ENCODE peak calls at places on chromosomes 1 and 21, in nine cellular contexts. X is stimulated activated effector memory CD8-positive, alpha-beta T cell treated with anti-CD3 and anti-CD28 coated beads, Interleukin-12 subunit alpha, Interleukin-12 subunit beta, amount 100 ng/mL, for 72 hours; T is H54; Z is NCI-H1694; Y is NCI-H2107; E is iris pigment epithelial cell; Q is endodermal cell; N is non-pigmented ciliary epithelial cell; L is NCI-H1417. C is an unnamed sample.
A peak's percentile ranks its signal among the peaks of the same experiment; 100 is the strongest.

GRCh38 chr1:231814031-231814430 is 187.4 kb downstream of the DISC1 start:
- DNase-seq in E (no peak), L (no peak), Z (no peak), T (no peak), X (no peak), Q (no peak), Y (no peak), N (no peak), C (no peak)

GRCh38 chr21:26432410-26432809 is 140.7 kb downstream of the CYYR1 start:
- DNase-seq in Q (no peak), T (no peak), Z (no peak), Y (no peak), X (no peak), N (no peak), E (no peak), L (no peak), C (no peak)

GRCh38 chr1:3772027-3772714 is 378 bp upstream of the SMIM1 start:
- DNase-seq in Z (no peak), Y (no peak), N (no peak), X (peak; percentile 71), T (no peak), L (peak; percentile 67), E (peak; percentile 64), Q (peak; percentile 99), C (peak; percentile 93)

GRCh38 chr1:228342627-228343210 is 63.9 kb downstream of the TRIM11 start:
- DNase-seq in Z (no peak), L (no peak), N (no peak), X (no peak), E (no peak), T (no peak), Q (peak; percentile 28), Y (no peak), C (no peak)

GRCh38 chr1:226443439-226443838 is 35.5 kb upstream of the PARP1 start:
- DNase-seq in X (no peak), L (no peak), N (peak; percentile 36), T (peak; percentile 62), Z (no peak), Y (no peak), Q (peak; percentile 39), E (peak; percentile 69), C (peak; percentile 69)

GRCh38 chr21:45698493-45698947 is 55.0 kb downstream of the PCBP3 start:
- DNase-seq in Z (no peak), N (peak; percentile 83), Y (no peak), T (peak; percentile 21), Q (no peak), X (no peak), L (no peak), E (peak; percentile 97), C (peak; percentile 89)

GRCh38 chr21:15057290-15057689 is 7.5 kb downstream of the NRIP1 start:
- DNase-seq in L (no peak), Z (no peak), T (no peak), X (no peak), Y (no peak), E (no peak), Q (peak; percentile 64), N (no peak), C (no peak)

GRCh38 chr1:20358761-20359263 is 68.1 kb downstream of the VWA5B1 start:
- DNase-seq in Q (no peak), E (peak; percentile 56), Y (peak; percentile 15), N (no peak), L (peak; percentile 81), Z (peak; percentile 37), T (no peak), X (no peak), C (peak; percentile 51)

GRCh38 chr1:243409284-243409683 is 153.4 kb downstream of the SDCCAG8 start:
- DNase-seq in T (no peak), X (no peak), Y (no peak), N (no peak), L (no peak), Q (no peak), E (peak; percentile 28), Z (peak; percentile 100), C (no peak)

GRCh38 chr1:27539901-27540861 is 50.2 kb upstream of the WASF2 start:
- DNase-seq in E (no peak), Z (no peak), N (no peak), Y (no peak), L (peak; percentile 47), X (no peak), Q (no peak), T (peak; percentile 70), C (peak; percentile 87)

GRCh38 chr1:93707956-93708355 is 26.3 kb upstream of the BCAR3 start:
- DNase-seq in T (no peak), E (no peak), Y (no peak), X (no peak), Q (no peak), L (no peak), N (no peak), Z (no peak), C (no peak)

GRCh38 chr1:93713247-93713764 is 31.7 kb upstream of the BCAR3 start:
- DNase-seq in Y (no peak), X (no peak), T (no peak), Z (no peak), Q (no peak), N (no peak), E (no peak), L (no peak), C (peak; percentile 35)

GRCh38 chr21:33076600-33077329 is 6.8 kb downstream of the OLIG1 start:
- DNase-seq in L (no peak), X (no peak), Y (no peak), N (no peak), E (no peak), T (no peak), Z (no peak), Q (no peak), C (no peak)

GRCh38 chr1:208510192-208510952 is 266.2 kb upstream of the PLXNA2 start:
- DNase-seq in X (no peak), T (peak; percentile 5), E (peak; percentile 73), N (peak; percentile 68), Z (no peak), L (no peak), Y (no peak), Q (no peak), C (peak; percentile 88)

GRCh38 chr1:53765656-53766055 is 26.7 kb upstream of the GLIS1 start:
- DNase-seq in Z (no peak), E (peak; percentile 91), Y (no peak), Q (no peak), T (no peak), L (no peak), X (no peak), N (peak; percentile 57), C (peak; percentile 42)

GRCh38 chr1:9990944-9991343 is 6.1 kb upstream of the RBP7 start:
- DNase-seq in E (no peak), T (no peak), X (no peak), Z (no peak), Y (no peak), N (no peak), L (no peak), Q (no peak), C (no peak)

GRCh38 chr1:68624233-68624632 is 127.4 kb upstream of the DEPDC1 start:
- DNase-seq in L (no peak), N (no peak), Q (no peak), E (peak; percentile 15), T (peak; percentile 1), Z (no peak), Y (no peak), X (no peak), C (no peak)

GRCh38 chr1:153431427-153431826 is 15.1 kb downstream of the S100A7A start:
- DNase-seq in Z (no peak), Y (no peak), X (no peak), E (no peak), N (no peak), T (no peak), L (no peak), Q (no peak), C (no peak)

GRCh38 chr1:46002751-46003150 is 129.7 kb downstream of the PIK3R3 start:
- DNase-seq in Y (no peak), Z (no peak), X (no peak), N (no peak), L (no peak), T (no peak), Q (peak; percentile 28), E (no peak), C (no peak)

GRCh38 chr1:156727914-156728598 is at the start of gene METTL25B:
- DNase-seq in E (peak; percentile 81), L (peak; percentile 95), N (no peak), T (peak; percentile 74), Q (peak; percentile 92), X (peak; percentile 68), Z (peak; percentile 82), Y (peak; percentile 85), C (peak; percentile 84)

GRCh38 chr1:200909757-200910239 is 15.1 kb downstream of the INAVA start:
- DNase-seq in X (no peak), Z (no peak), Q (no peak), T (no peak), E (no peak), L (no peak), N (no peak), Y (no peak), C (no peak)

GRCh38 chr21:38470762-38471161 is 27.5 kb downstream of the ERG start:
- DNase-seq in X (no peak), Q (no peak), Y (no peak), T (no peak), Z (no peak), L (no peak), N (no peak), E (peak; percentile 41), C (peak; percentile 42)

GRCh38 chr1:172654535-172654934 is 4.4 kb upstream of the FASLG start:
- DNase-seq in N (peak; percentile 71), Q (no peak), Y (no peak), L (no peak), X (no peak), T (peak; percentile 29), E (peak; percentile 84), Z (no peak), C (peak; percentile 82)

GRCh38 chr1:156900019-156900718 is 6.7 kb downstream of the PEAR1 start:
- DNase-seq in L (no peak), Y (no peak), N (no peak), E (peak; percentile 94), Q (no peak), X (no peak), T (no peak), Z (no peak), C (no peak)

GRCh38 chr1:181392613-181393170 is 90.6 kb upstream of the CACNA1E start:
- DNase-seq in E (no peak), Y (no peak), X (no peak), N (no peak), T (no peak), L (no peak), Z (no peak), Q (peak; percentile 12), C (no peak)

GRCh38 chr1:9593147-9593491 is 4.4 kb downstream of the TMEM201 start:
- DNase-seq in T (no peak), E (no peak), L (no peak), X (no peak), Q (no peak), Y (no peak), N (no peak), Z (no peak), C (no peak)

GRCh38 chr21:38995071-38995669 is 188.1 kb downstream of the PSMG1 start:
- DNase-seq in X (no peak), E (no peak), Q (peak; percentile 51), N (no peak), T (no peak), L (no peak), Z (no peak), Y (no peak), C (no peak)

GRCh38 chr1:1014896-1015681 is 1.8 kb downstream of the ISG15 start:
- DNase-seq in Q (peak; percentile 71), T (no peak), Z (no peak), X (no peak), E (no peak), N (no peak), L (no peak), Y (no peak), C (no peak)

GRCh38 chr1:174875306-174875705 is 124.4 kb upstream of the CACYBP start:
- DNase-seq in E (no peak), T (no peak), Y (peak; percentile 87), X (no peak), Q (peak; percentile 66), N (no peak), Z (no peak), L (peak; percentile 98), C (no peak)

GRCh38 chr1:31811605-31812004 is 4.2 kb downstream of the SPOCD1 start:
- DNase-seq in Q (peak; percentile 82), X (no peak), N (no peak), Z (peak; percentile 68), L (peak; percentile 64), T (no peak), E (peak; percentile 34), Y (peak; percentile 39), C (peak; percentile 75)

GRCh38 chr1:83854456-83854855 is 144.5 kb downstream of the TTLL7 start:
- DNase-seq in Z (no peak), X (no peak), N (no peak), Q (no peak), Y (no peak), T (no peak), L (no peak), E (no peak), C (no peak)